ENCODE peak calls at places on chromosomes 7 and 10, in six cellular contexts. Y is testis, M is left ventricle myocardium inferior, P is body of pancreas, T is A549, Q is tibial artery. V is an unnamed sample. For H3K9me3, the result is how much of the 10 kb centered on the place peaks cover.

GRCh38 chr10:58486821-58487220 is 25.9 kb upstream of the BICC1 start:
- DNase-seq in P (no peak), Y (no peak), M (no peak), Q (no peak), T (no peak), V (no peak)

GRCh38 chr10:23147035-23147434 is 45.1 kb upstream of the PTF1A start:
- DNase-seq in P (no peak), M (no peak), Q (no peak), Y (no peak), T (no peak), V (no peak)

GRCh38 chr10:35017608-35018007 is 72.5 kb downstream of the CUL2 start:
- DNase-seq in P (no peak), Q (no peak), Y (no peak), M (no peak), T (no peak), V (no peak)

GRCh38 chr10:73413108-73413527 is 740 bp downstream of the ANXA7 start:
- DNase-seq in Y (peak), T (peak), Q (no peak), M (no peak), P (peak), V (no peak)

GRCh38 chr7:98282727-98283126 is 1.2 kb downstream of the BRI3 start:
- DNase-seq in M (no peak), T (no peak), Q (no peak), P (no peak), Y (no peak), V (peak)

GRCh38 chr10:120387326-120387725 is 69.7 kb upstream of the PLPP4 start:
- DNase-seq in Y (no peak), T (no peak), Q (no peak), P (no peak), M (no peak), V (peak)

GRCh38 chr7:142890838-142891485 is 5.4 kb upstream of the TRPV6 start:
- DNase-seq in Q (no peak), P (no peak), M (no peak), T (no peak), Y (no peak), V (no peak)

GRCh38 chr10:14487511-14487909 is 156.8 kb upstream of the FRMD4A start:
- DNase-seq in M (no peak), T (no peak), Q (no peak), P (no peak), Y (peak), V (peak)

GRCh38 chr10:101331960-101332359 is 22.0 kb upstream of the BTRC start:
- DNase-seq in Q (no peak), T (no peak), M (no peak), P (no peak), Y (no peak), V (no peak)

GRCh38 chr7:18859331-18859730 is 258.1 kb downstream of the TWIST1 start:
- DNase-seq in P (no peak), M (no peak), T (no peak), Y (no peak), Q (no peak), V (peak)

GRCh38 chr7:71591876-71592275 is 459.9 kb downstream of the GALNT17 start:
- DNase-seq in P (no peak), Q (no peak), T (no peak), M (no peak), Y (no peak), V (no peak)

GRCh38 chr10:77555591-77556212 is 81.9 kb downstream of the KCNMA1 start:
- DNase-seq in Q (no peak), P (peak), M (no peak), T (no peak), Y (no peak), V (peak)

GRCh38 chr7:111527545-111527944 is 34.7 kb downstream of the IMMP2L start:
- DNase-seq in P (no peak), Q (no peak), Y (no peak), M (no peak), T (no peak), V (no peak)

GRCh38 chr7:107744345-107744750 is 406 bp downstream of the CBLL1 start:
- DNase-seq in T (no peak), P (no peak), Q (no peak), M (no peak), Y (no peak), V (no peak)

GRCh38 chr7:28729685-28730084 is 228.4 kb downstream of the TRIL start:
- DNase-seq in T (no peak), P (no peak), Q (no peak), M (no peak), Y (no peak), V (no peak)

GRCh38 chr10:26367771-26368170 is 70.4 kb upstream of the APBB1IP start:
- DNase-seq in Q (no peak), T (peak), M (no peak), P (no peak), Y (no peak), V (peak)

GRCh38 chr10:29804025-29804852 is 169.5 kb upstream of the SVIL start:
- DNase-seq in M (no peak), T (peak), Y (no peak), Q (peak), P (peak), V (peak)

GRCh38 chr7:42645906-42646305 is 266.0 kb downstream of the C7orf25 start:
- DNase-seq in Q (no peak), M (no peak), P (no peak), Y (no peak), T (no peak), V (no peak)

GRCh38 chr7:134693256-134693655 is 46.6 kb downstream of the BPGM start:
- DNase-seq in P (no peak), T (no peak), Y (no peak), Q (peak), M (no peak), V (peak)

GRCh38 chr10:63365976-63366765 is 99.6 kb downstream of the JMJD1C start:
- DNase-seq in Y (no peak), T (no peak), Q (no peak), P (no peak), M (no peak), V (no peak)

GRCh38 chr10:21171197-21171935 is 274.3 kb upstream of the NEBL start:
- DNase-seq in M (no peak), T (peak), Q (no peak), Y (no peak), P (no peak), V (no peak)

GRCh38 chr7:41705109-41705871 is 2.4 kb upstream of the INHBA start:
- DNase-seq in P (peak), Y (peak), Q (peak), M (peak), T (peak), V (peak)

GRCh38 chr10:72076756-72077155 is 11.6 kb downstream of the SPOCK2 start:
- DNase-seq in M (no peak), Q (no peak), Y (no peak), P (no peak), T (no peak), V (no peak)

GRCh38 chr10:35495521-35496238 is 109.5 kb upstream of the GJD4 start:
- DNase-seq in Y (no peak), T (no peak), Q (no peak), P (no peak), M (no peak), V (peak)

GRCh38 chr10:104630731-104631130 is 10.4 kb upstream of the SORCS3 start:
- DNase-seq in Q (no peak), M (no peak), Y (no peak), T (no peak), P (no peak), V (no peak)

GRCh38 chr10:1256139-1256720 is 200.0 kb downstream of the WDR37 start:
- DNase-seq in P (no peak), Q (no peak), M (no peak), Y (no peak), T (no peak), V (no peak)

GRCh38 chr7:82803411-82803810 is 359.3 kb downstream of the PCLO start:
- DNase-seq in T (no peak), M (no peak), Y (no peak), P (no peak), Q (no peak), V (no peak)

GRCh38 chr10:3528271-3528670 is 256.7 kb downstream of the KLF6 start:
- DNase-seq in Y (no peak), T (no peak), P (no peak), M (no peak), Q (no peak), V (no peak)

GRCh38 chr10:48523212-48523819 is 81.6 kb downstream of the ARHGAP22 start:
- DNase-seq in P (peak), Y (peak), T (peak), M (peak), Q (no peak), V (peak)

GRCh38 chr10:133461841-133462240 is 8.1 kb downstream of the SCART1 start:
- DNase-seq in P (no peak), Y (no peak), M (no peak), T (no peak), Q (no peak), V (no peak)

GRCh38 chr10:133460208-133460769 is 6.5 kb downstream of the SCART1 start:
- DNase-seq in Y (no peak), P (no peak), M (no peak), Q (no peak), T (no peak), V (no peak)

GRCh38 chr10:133459454-133460207 is 5.9 kb downstream of the SCART1 start:
- DNase-seq in P (no peak), Q (no peak), Y (no peak), T (no peak), M (peak), V (no peak)

GRCh38 chr10:133462512-133463305 is 9.0 kb downstream of the SCART1 start:
- DNase-seq in M (no peak), T (no peak), Y (no peak), Q (no peak), P (no peak), V (no peak)

DNA sequence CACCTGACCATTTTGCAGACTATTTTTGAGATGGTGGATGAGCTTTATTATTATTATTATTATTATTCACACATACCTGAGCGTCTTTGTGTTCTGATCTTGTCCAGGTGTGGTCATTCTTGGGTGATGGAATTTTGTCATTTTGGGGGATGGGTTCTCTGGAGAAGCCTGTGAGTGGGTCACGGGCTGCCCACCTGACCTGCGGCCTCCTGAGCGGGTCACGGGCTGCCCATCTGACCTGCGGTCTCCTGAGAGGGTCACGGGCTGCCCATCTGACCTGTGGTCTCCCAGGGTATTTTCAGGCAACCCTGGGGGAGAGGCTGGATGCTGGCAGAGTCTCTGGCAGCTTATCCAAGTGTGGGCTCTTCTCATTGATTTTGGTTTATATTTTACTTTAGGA is 7.3 kb downstream of the SCART1 start:
- DNase-seq in M (no peak), T (no peak), P (no peak), Y (no peak), Q (no peak), V (no peak)
- H3K9me3 ChIP-seq in M (under half), T (under half), P (under half), Y (under half), Q (under half), V (under half)

GRCh38 chr10:99520040-99520803 is 12.5 kb upstream of the NKX2-3 start:
- DNase-seq in M (no peak), P (no peak), T (no peak), Y (no peak), Q (no peak), V (no peak)
- H3K4me3 ChIP-seq in M (no peak), P (no peak), T (no peak), Y (no peak), Q (no peak), V (no peak)

DNA sequence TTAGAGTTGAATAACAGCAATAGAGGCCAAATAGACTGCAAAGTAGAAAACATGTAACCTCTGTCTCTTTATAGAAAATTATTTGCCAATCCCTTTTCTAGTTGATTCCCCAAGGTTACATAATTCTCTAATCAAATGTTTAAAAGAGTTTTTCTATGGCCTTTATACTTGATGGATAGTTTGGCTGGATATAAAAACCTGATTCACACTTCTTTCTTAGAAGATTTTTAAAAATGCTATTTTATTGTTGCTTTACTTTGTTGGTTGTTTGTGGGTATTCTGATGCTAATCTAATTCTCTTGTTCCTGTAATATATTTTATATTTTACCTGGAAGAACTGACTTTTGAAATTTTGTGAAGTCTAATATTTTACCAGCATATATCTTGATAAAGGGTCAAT is 331.1 kb upstream of the MTPN start:
- DNase-seq in P (no peak), Y (no peak), T (no peak), M (no peak), Q (no peak), V (no peak)
- H3K9me3 ChIP-seq in P (under half), Y (under half), T (under half), M (under half), Q (under half), V (under half)

DNA sequence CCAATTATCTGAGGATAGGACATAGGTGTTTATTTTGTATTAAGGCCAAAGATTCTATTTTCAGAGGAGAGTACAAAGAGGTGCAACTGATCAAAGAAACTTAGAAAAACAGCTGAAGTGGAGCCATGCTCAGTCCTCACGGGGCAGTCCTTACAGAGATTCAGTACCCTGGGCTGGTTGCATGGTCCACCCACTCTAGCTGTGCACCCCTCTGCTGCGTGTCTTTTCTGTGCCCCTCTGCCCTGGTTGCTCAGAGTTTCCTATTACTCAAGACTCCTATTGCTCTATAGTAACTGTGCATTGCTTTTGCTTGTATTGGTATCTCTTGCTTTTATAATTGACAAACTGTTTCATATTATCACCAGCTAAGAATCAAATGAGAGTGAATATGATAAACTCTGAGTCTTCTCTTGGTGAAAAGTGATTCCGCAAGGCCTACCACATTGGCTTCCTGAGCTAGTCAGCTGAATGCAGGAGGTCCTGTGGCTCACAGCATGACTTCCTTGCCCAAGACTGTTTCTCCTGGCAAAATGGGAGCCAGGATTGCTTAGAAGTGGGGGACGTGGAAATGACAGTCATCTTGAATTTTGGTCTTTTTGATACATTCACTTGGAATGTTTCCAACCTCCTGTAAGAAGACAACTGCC is 137.0 kb downstream of the GLCCI1 start:
- DNase-seq in Q (no peak), P (no peak), M (no peak), T (no peak), Y (no peak), V (no peak)
- H3K4me3 ChIP-seq in Q (no peak), P (no peak), M (no peak), T (no peak), Y (no peak), V (no peak)

GRCh38 chr7:157640144-157640543 is 303.3 kb downstream of the DNAJB6 start:
- DNase-seq in M (no peak), Q (no peak), T (no peak), P (no peak), Y (no peak), V (no peak)

GRCh38 chr7:157641866-157642265 is 305.1 kb downstream of the DNAJB6 start:
- DNase-seq in Y (no peak), T (no peak), Q (no peak), P (no peak), M (no peak), V (no peak)

GRCh38 chr7:157637216-157637954 is 300.6 kb downstream of the DNAJB6 start:
- DNase-seq in P (no peak), M (no peak), T (no peak), Q (no peak), Y (no peak), V (no peak)

GRCh38 chr7:157635669-157636068 is 298.9 kb downstream of the DNAJB6 start:
- DNase-seq in Q (no peak), T (no peak), P (no peak), M (no peak), Y (no peak), V (no peak)

DNA sequence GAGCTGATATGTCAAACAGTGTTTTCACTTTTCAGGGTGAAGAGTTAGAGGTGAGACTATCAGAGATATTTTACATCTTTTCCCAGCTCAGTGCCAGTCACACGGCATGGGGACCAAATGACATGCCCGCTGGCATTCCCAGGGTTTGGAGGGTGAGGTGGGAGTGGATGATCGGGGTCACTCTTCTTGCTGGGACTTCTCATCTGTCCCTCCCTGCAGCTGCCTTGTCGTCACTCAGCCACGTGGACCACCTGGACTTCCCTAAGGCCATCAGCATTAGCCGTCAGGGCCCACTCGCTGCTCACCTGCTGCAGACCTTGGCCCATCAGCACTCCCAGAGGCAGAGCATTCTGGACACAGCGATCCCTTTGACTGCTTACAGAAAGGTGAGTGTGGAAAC is 301.8 kb downstream of the DNAJB6 start:
- DNase-seq in P (no peak), Q (no peak), M (no peak), Y (no peak), T (no peak), V (no peak)
- H3K9me3 ChIP-seq in P (under half), Q (under half), M (under half), Y (under half), T (under half), V (under half)

DNA sequence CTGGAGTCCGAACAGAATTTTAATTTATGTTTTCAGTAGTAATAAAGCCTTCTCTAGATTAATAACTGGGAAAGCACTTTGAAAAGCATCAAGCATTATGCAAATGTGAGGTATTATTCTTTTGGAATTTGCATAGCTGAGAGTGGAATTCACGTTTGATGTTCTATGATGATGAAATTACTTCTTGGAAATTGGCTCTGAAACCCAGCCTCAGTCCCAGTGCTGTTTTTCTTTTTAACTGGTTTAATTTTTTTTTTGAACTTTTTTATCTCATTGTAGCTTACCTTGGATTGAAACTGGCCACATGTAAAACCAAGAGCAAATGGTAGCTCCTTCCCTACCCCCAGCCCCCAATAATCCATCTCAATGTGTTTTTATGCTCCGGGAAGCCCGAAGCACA is 1.2 kb downstream of the TBXAS1 start:
- DNase-seq in Q (no peak), M (no peak), P (no peak), T (no peak), Y (no peak), V (no peak)
- H3K4me3 ChIP-seq in Q (peak), M (peak), P (no peak), T (no peak), Y (no peak), V (no peak)

DNA sequence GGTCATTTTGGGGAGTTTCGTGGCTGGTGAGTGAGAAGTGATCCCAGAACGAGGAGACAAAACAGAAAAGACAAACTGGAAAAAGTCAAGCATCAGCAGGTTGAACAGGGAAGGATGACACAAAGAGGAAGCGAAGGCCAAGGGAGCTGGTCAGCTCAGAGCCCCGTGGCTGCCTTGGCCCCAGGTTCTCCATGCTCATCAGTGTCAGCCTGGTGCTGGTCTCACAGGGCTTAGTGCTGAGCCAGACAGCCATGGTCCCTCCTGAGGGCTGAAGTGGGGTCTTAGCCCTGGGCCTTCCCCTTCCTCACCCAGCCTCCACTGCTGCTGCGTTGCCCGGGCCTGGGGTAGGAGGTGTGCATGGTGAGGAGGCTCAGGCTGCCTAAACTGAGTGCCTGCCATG is 183.6 kb downstream of the PFKFB3 start:
- DNase-seq in M (no peak), T (no peak), P (peak), Q (no peak), Y (no peak), V (no peak)
- H3K9me3 ChIP-seq in M (under half), T (under half), P (under half), Q (under half), Y (under half), V (under half)

GRCh38 chr10:10872706-10873276 is 144.9 kb upstream of the CELF2 start:
- DNase-seq in P (no peak), T (no peak), M (no peak), Y (no peak), Q (no peak), V (peak)
- H3K4me3 ChIP-seq in P (no peak), T (no peak), M (no peak), Y (no peak), Q (no peak), V (peak)

V was measured in adipocyte.